ENCODE peak calls at places on chromosomes 7 and 10, in seven cellular contexts. M is epithelial cell of proximal tubule, U is glutamatergic neuron, X is uterus, J is tibial artery, R is tibial nerve, Q is neural crest cell. F is an unnamed sample.

GRCh38 chr7:99255463-99255862 is 17.2 kb upstream of the MYH16 start:
- DNase-seq in M (no peak), U (no peak), X (no peak), J (no peak), R (no peak), Q (no peak), F (no peak)

GRCh38 chr10:14396441-14397048 is 65.8 kb upstream of the FRMD4A start:
- DNase-seq in M (no peak), U (no peak), X (no peak), J (no peak), R (no peak), Q (no peak), F (no peak)

GRCh38 chr7:117250801-117251200 is 72.1 kb downstream of the WNT2 start:
- DNase-seq in M (no peak), U (no peak), X (no peak), J (no peak), R (no peak), Q (no peak), F (no peak)

GRCh38 chr7:28078036-28078901 is 102.3 kb downstream of the JAZF1 start:
- DNase-seq in M (no peak), U (peak; percentile 42), X (no peak), J (no peak), R (peak; percentile 54), Q (peak; percentile 42), F (peak; percentile 51)

GRCh38 chr7:134660961-134661376 is 14.3 kb downstream of the BPGM start:
- DNase-seq in M (no peak), U (no peak), X (no peak), J (no peak), R (no peak), Q (no peak), F (no peak)

GRCh38 chr10:63922714-63923317 is 401.6 kb downstream of the REEP3 start:
- DNase-seq in M (no peak), U (peak; percentile 42), X (no peak), J (no peak), R (no peak), Q (no peak), F (peak; percentile 10)

GRCh38 chr7:78345979-78346378 is 547.4 kb downstream of the PHTF2 start:
- DNase-seq in M (no peak), U (no peak), X (no peak), J (no peak), R (no peak), Q (no peak), F (no peak)

GRCh38 chr10:96917628-96918027 is 85.5 kb downstream of the LCOR start:
- DNase-seq in M (no peak), U (no peak), X (no peak), J (no peak), R (no peak), Q (no peak), F (no peak)

DNA sequence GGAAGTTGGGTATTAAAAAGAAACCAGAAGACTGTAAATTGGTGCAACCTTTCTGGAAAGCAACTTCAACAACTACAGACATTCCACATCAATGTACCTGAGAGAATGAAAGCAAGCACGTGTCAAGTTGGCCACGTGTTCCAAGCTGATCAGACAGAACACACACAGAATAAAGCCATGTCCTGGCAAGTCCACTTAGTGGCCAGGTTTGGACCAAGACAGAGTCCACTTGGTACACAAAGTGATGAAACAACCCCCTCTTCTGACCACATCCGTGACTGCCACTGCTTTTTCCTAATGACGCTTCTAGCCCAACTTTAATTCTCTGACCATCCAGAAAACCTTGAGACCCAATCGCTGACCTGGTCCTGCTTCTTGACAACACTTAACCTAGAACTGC is 109.4 kb downstream of the ABLIM1 start:
- DNase-seq in M (no peak), U (no peak), X (peak; percentile 48), J (no peak), R (peak; percentile 71), Q (peak; percentile 16), F (peak; percentile 37)
- TF ChIP-seq CTCF in M (peak; percentile 54), U (no peak), X (peak; percentile 73), J (peak; percentile 37), R (peak; percentile 29), Q (peak; percentile 61), F (peak; percentile 59)

DNA sequence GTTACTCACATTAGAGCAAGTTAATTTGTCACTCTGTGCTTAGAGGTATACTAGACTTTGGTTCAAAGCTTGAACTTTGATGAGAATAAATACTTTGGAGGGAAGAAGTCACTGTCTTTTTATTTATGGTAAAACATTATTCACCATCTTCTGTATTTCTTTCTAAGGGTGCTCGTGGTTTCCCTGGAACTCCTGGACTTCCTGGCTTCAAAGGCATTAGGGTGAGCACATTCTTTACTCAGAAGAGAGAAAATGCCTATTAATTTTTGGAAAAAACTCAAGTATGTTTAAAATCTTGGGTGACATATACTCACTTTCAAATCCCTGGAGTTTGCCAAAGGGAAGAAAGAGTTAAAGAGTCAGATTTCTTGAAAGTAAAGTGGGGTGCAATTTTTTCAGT is 10.8 kb downstream of the COL1A2 start:
- DNase-seq in M (no peak), U (no peak), X (no peak), J (no peak), R (no peak), Q (no peak), F (no peak)
- TF ChIP-seq CTCF in M (no peak), U (no peak), X (no peak), J (no peak), R (no peak), Q (no peak), F (no peak)

GRCh38 chr7:19747740-19748339 is 25.6 kb downstream of the TMEM196 start:
- DNase-seq in M (peak; percentile 18), U (no peak), X (no peak), J (no peak), R (no peak), Q (no peak), F (peak; percentile 3)
- TF ChIP-seq CTCF in M (peak; percentile 72), U (peak; percentile 71), X (peak; percentile 52), J (peak; percentile 42), R (peak; percentile 51), Q (peak; percentile 82), F (peak; percentile 69)

DNA sequence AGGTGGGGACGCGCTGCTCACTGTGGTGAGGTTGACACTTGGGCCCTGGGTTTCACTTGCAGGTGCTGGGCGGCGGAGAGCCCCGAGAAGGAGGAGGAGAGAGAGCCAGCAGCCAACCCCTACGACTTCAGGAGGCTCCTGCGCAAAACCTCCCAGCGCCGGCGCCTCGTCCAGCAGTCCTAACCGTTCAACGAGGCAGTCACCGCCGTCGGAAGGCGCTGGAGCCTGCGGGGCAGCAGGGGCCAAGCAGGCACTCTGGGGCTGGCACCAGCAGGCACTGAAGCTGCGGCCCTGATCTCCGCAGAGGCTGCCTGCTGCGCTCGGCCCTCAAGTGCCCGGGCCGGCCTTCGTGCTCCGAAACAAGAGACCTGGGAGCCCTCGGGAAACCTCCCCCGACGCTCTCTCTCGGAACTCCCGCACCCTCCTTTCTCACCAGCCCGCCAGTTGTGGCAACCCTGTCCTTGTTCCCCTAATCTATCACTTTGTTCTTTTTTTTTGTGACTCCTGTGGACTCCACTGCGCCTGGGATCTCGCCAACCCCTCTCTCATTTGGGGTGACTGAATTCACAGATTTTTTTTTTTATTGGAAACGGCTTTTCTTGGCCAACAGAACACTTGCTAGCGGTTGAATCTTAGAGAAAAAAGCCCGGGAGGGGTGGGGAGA is 4.7 kb upstream of the GAD2 start:
- DNase-seq in M (no peak), U (peak; percentile 29), X (no peak), J (no peak), R (no peak), Q (no peak), F (peak; percentile 44)
- TF ChIP-seq CTCF in M (no peak), U (no peak), X (no peak), J (no peak), R (no peak), Q (no peak), F (no peak)

GRCh38 chr7:150860291-150860977 is 8.1 kb downstream of the AOC1 start:
- DNase-seq in M (no peak), U (no peak), X (no peak), J (no peak), R (peak; percentile 2), Q (no peak), F (no peak)
- TF ChIP-seq CTCF in M (peak; percentile 15), U (no peak), X (no peak), J (no peak), R (peak; percentile 9), Q (no peak), F (no peak)

GRCh38 chr10:126931548-126931947 is 26.3 kb downstream of the DOCK1 start:
- DNase-seq in M (no peak), U (no peak), X (no peak), J (no peak), R (no peak), Q (no peak), F (no peak)

GRCh38 chr10:126932516-126932915 is 27.3 kb downstream of the DOCK1 start:
- DNase-seq in M (no peak), U (no peak), X (no peak), J (no peak), R (no peak), Q (no peak), F (no peak)

GRCh38 chr10:126933116-126933515 is 27.9 kb downstream of the DOCK1 start:
- DNase-seq in M (no peak), U (no peak), X (no peak), J (no peak), R (no peak), Q (no peak), F (no peak)

GRCh38 chr10:126929391-126929790 is 24.2 kb downstream of the DOCK1 start:
- DNase-seq in M (no peak), U (no peak), X (no peak), J (no peak), R (no peak), Q (no peak), F (no peak)

DNA sequence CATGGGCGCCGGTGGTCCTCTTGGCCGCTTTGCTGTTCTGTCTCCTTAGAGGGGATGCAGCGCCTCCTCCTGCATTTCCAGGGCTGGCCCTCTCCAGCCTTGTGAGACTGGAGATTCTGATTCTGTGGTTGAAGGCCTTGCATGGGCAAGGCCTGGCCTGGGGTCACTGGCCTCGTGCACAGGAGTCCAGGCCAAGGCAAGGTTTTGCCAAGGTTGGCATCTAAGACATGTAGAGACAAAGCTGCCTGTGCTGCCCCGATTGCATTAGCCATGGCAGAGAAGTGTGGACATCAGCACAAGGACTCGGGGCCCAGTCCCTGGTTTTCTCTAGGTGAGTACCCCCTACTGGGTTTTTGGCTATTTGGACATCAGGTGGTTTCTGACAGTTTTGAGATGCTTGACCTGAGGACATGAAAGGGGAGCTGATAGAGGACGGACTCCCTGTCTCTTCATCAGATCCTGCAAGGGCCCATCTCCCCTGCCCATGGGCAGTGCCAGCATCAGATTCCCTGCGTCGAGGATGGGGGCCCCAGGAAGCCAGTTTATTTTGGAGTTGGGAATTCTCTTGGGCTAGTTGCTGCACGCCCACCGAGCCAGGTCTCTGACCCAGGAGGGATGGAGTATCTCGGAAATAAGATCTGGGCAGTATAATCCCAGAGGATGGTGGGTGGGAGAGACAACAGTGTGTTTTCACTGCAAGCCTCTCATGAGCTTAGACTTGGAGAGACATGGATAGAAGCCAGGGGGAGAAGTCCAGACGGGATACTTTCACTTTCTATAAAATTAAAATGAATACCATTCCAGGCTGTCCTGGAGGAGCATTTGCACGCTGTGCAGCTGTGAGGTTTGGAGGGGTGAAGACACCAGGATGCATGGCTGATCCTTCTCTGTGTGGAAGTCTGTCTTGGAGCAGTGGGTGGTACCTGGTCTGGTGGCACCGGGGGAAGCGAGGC is 25.6 kb downstream of the DOCK1 start:
- DNase-seq in M (no peak), U (no peak), X (no peak), J (no peak), R (no peak), Q (no peak), F (no peak)
- TF ChIP-seq CTCF in M (no peak), U (no peak), X (no peak), J (no peak), R (no peak), Q (no peak), F (no peak)